ENCODE peak calls at places on chromosome 5, in five cellular contexts. J is activated T-cell treated with anti-CD3 and anti-CD28 coated beads, Interleukin-2, amount 50 U/mL, for 48 hours; Y is upper lobe of right lung; T is coronary artery; O is GM04503. K is an unnamed sample.

GRCh38 chr5:172733974-172734346 is 37.0 kb downstream of the DUSP1 start:
- DNase-seq in J (no peak), Y (no peak), T (no peak), O (no peak), K (no peak)

GRCh38 chr5:96933764-96934163 is 2.1 kb upstream of the LNPEP start:
- DNase-seq in J (no peak), Y (no peak), T (no peak), O (no peak), K (no peak)

GRCh38 chr5:95823738-95824609 is 1.4 kb upstream of the GLRX start:
- DNase-seq in J (peak; percentile 70), Y (peak; percentile 80), T (no peak), O (peak; percentile 87), K (peak; percentile 89)

GRCh38 chr5:158203256-158203655 is 344.3 kb upstream of the CLINT1 start:
- DNase-seq in J (no peak), Y (no peak), T (no peak), O (no peak), K (no peak)

GRCh38 chr5:32027717-32028321 is 146.3 kb downstream of the GOLPH3 start:
- DNase-seq in J (no peak), Y (no peak), T (no peak), O (peak; percentile 95), K (peak; percentile 80)

GRCh38 chr5:170121321-170121720 is 15.6 kb downstream of the FOXI1 start:
- DNase-seq in J (no peak), Y (no peak), T (no peak), O (no peak), K (no peak)

GRCh38 chr5:139162448-139162847 is 35.7 kb downstream of the SIL1 start:
- DNase-seq in J (no peak), Y (no peak), T (no peak), O (no peak), K (no peak)

GRCh38 chr5:120599576-120599975 is 135.5 kb downstream of the PRR16 start:
- DNase-seq in J (no peak), Y (no peak), T (no peak), O (peak; percentile 25), K (no peak)

GRCh38 chr5:965604-966344 is 42.8 kb upstream of the NKD2 start:
- DNase-seq in J (no peak), Y (peak; percentile 58), T (no peak), O (no peak), K (peak; percentile 38)

GRCh38 chr5:158140120-158140778 is 281.3 kb upstream of the CLINT1 start:
- DNase-seq in J (no peak), Y (no peak), T (no peak), O (no peak), K (no peak)

GRCh38 chr5:132787076-132787475 is 10.0 kb upstream of the SEPTIN8 start:
- DNase-seq in J (no peak), Y (no peak), T (no peak), O (no peak), K (no peak)

GRCh38 chr5:100852988-100853449 is 50.1 kb downstream of the ST8SIA4 start:
- DNase-seq in J (no peak), Y (no peak), T (no peak), O (no peak), K (no peak)

GRCh38 chr5:17487180-17487512 is 10.9 kb upstream of the TAF11L2 start:
- DNase-seq in J (no peak), Y (no peak), T (no peak), O (no peak), K (no peak)

GRCh38 chr5:102855684-102856373 is 100.7 kb downstream of the PAM start:
- DNase-seq in J (no peak), Y (no peak), T (no peak), O (no peak), K (no peak)

GRCh38 chr5:6773342-6774035 is 60.3 kb downstream of the TENT4A start:
- DNase-seq in J (no peak), Y (no peak), T (no peak), O (no peak), K (no peak)

GRCh38 chr5:104053057-104053666 is 490.6 kb upstream of the NUDT12 start:
- DNase-seq in J (no peak), Y (no peak), T (no peak), O (no peak), K (no peak)

GRCh38 chr5:66967826-66968262 is 228.8 kb downstream of the CD180 start:
- DNase-seq in J (no peak), Y (no peak), T (no peak), O (no peak), K (no peak)

GRCh38 chr5:22892441-22892840 is 39.3 kb upstream of the CDH12 start:
- DNase-seq in J (no peak), Y (no peak), T (no peak), O (no peak), K (no peak)

GRCh38 chr5:26329562-26330189 is 708.7 kb downstream of the CDH9 start:
- DNase-seq in J (no peak), Y (no peak), T (no peak), O (no peak), K (no peak)

GRCh38 chr5:52693279-52693678 is 94.4 kb upstream of the ITGA1 start:
- DNase-seq in J (no peak), Y (no peak), T (no peak), O (no peak), K (peak; percentile 73)

GRCh38 chr5:52994266-52994665 is 5.1 kb downstream of the ITGA2 start:
- DNase-seq in J (no peak), Y (no peak), T (no peak), O (no peak), K (no peak)

GRCh38 chr5:15044521-15044920 is 172.9 kb upstream of the ANKH start:
- DNase-seq in J (no peak), Y (no peak), T (no peak), O (no peak), K (no peak)

GRCh38 chr5:115962565-115963402 is 509 bp downstream of the LVRN start:
- DNase-seq in J (peak; percentile 18), Y (peak; percentile 63), T (no peak), O (no peak), K (peak; percentile 75)

GRCh38 chr5:86807046-86807712 is 189.4 kb downstream of the COX7C start:
- DNase-seq in J (no peak), Y (no peak), T (no peak), O (no peak), K (no peak)

GRCh38 chr5:141809697-141810096 is 68.5 kb downstream of the PCDH1 start:
- DNase-seq in J (no peak), Y (no peak), T (no peak), O (no peak), K (no peak)

GRCh38 chr5:14178671-14179211 is 35.6 kb downstream of the TRIO start:
- DNase-seq in J (no peak), Y (no peak), T (no peak), O (peak; percentile 78), K (no peak)

GRCh38 chr5:141182248-141182647 is at the start of gene PCDHB16:
- DNase-seq in J (no peak), Y (no peak), T (no peak), O (no peak), K (no peak)

GRCh38 chr5:132238169-132238744 is 10.6 kb upstream of the P4HA2 start:
- DNase-seq in J (peak; percentile 90), Y (peak; percentile 71), T (peak; percentile 79), O (no peak), K (no peak)

GRCh38 chr5:93570294-93571110 is 10.5 kb downstream of the NR2F1-AS1 start:
- DNase-seq in J (peak; percentile 38), Y (no peak), T (no peak), O (no peak), K (no peak)

GRCh38 chr5:65867509-65868195 is 58.7 kb upstream of the ERBIN start:
- DNase-seq in J (no peak), Y (no peak), T (no peak), O (no peak), K (no peak)

GRCh38 chr5:5134107-5134506 is 6.0 kb upstream of the ADAMTS16 start:
- DNase-seq in J (no peak), Y (no peak), T (no peak), O (no peak), K (no peak)

GRCh38 chr5:10854526-10855277 is 93.7 kb upstream of the DAP start:
- DNase-seq in J (no peak), Y (no peak), T (no peak), O (no peak), K (no peak)

GRCh38 chr5:142491260-142491659 is 166.4 kb upstream of the SPRY4 start:
- DNase-seq in J (no peak), Y (no peak), T (no peak), O (no peak), K (no peak)

GRCh38 chr5:57504357-57504756 is 21.7 kb upstream of the ACTBL2 start:
- DNase-seq in J (no peak), Y (no peak), T (no peak), O (no peak), K (no peak)

K was measured in cardiac septum.